ENCODE peak calls at places on chromosomes 12 and 14, in four cellular contexts. J, R, A and I are unnamed samples.

GRCh38 chr12:104700324-104700723 is 243.6 kb downstream of the CHST11 start:
- DNase-seq in J (no peak), R (no peak), A (no peak), I (no peak)

GRCh38 chr14:53249059-53249458 is 95.9 kb upstream of the DDHD1 start:
- DNase-seq in J (peak; percentile 13), R (no peak), A (no peak), I (no peak)

GRCh38 chr14:103704708-103705107 is 10.5 kb downstream of the XRCC3 start:
- DNase-seq in J (no peak), R (no peak), A (no peak), I (no peak)

GRCh38 chr12:109944975-109945374 is 44.9 kb downstream of the TCHP start:
- DNase-seq in J (peak; percentile 82), R (peak; percentile 94), A (peak; percentile 72), I (peak; percentile 95)

GRCh38 chr12:51593539-51593938 is 2.5 kb downstream of the SCN8A start:
- DNase-seq in J (peak; percentile 79), R (peak; percentile 32), A (no peak), I (no peak)

GRCh38 chr12:116492703-116493324 is 66.4 kb upstream of the MAP1LC3B2 start:
- DNase-seq in J (peak; percentile 81), R (peak; percentile 88), A (no peak), I (no peak)

GRCh38 chr12:57904848-57905811 is 36.2 kb upstream of the ATP23 start:
- DNase-seq in J (peak; percentile 88), R (peak; percentile 94), A (peak; percentile 95), I (peak; percentile 93)

GRCh38 chr12:95545731-95546490 is 5.4 kb downstream of the USP44 start:
- DNase-seq in J (no peak), R (no peak), A (no peak), I (no peak)

GRCh38 chr14:104546591-104547309 is 32.8 kb upstream of the C14orf180 start:
- DNase-seq in J (no peak), R (no peak), A (peak; percentile 43), I (no peak)

GRCh38 chr12:74328623-74329022 is 209.0 kb upstream of the ATXN7L3B start:
- DNase-seq in J (no peak), R (peak; percentile 59), A (no peak), I (no peak)

GRCh38 chr14:54610051-54610977 is 43.4 kb downstream of the SAMD4A start:
- DNase-seq in J (peak; percentile 75), R (no peak), A (no peak), I (no peak)

GRCh38 chr14:30443368-30444007 is 115.5 kb upstream of the G2E3 start:
- DNase-seq in J (peak; percentile 46), R (peak; percentile 58), A (no peak), I (no peak)

GRCh38 chr14:77067632-77068514 is 30.2 kb upstream of the CIPC start:
- DNase-seq in J (peak; percentile 57), R (peak; percentile 82), A (peak; percentile 85), I (peak; percentile 85)

GRCh38 chr12:109701064-109701463 is 12.6 kb upstream of the FAM222A start:
- DNase-seq in J (no peak), R (no peak), A (no peak), I (no peak)

GRCh38 chr12:96198970-96199369 is 4.8 kb downstream of the ELK3 start:
- DNase-seq in J (peak; percentile 96), R (no peak), A (no peak), I (no peak)

GRCh38 chr14:106185837-106186233 is 659.5 kb downstream of the TMEM121 start:
- DNase-seq in J (no peak), R (no peak), A (no peak), I (no peak)

GRCh38 chr12:103538397-103538796 is 42.6 kb upstream of the C12orf42 start:
- DNase-seq in J (no peak), R (no peak), A (no peak), I (no peak)

GRCh38 chr14:73759183-73759713 is 45.1 kb upstream of the PNMA1 start:
- DNase-seq in J (peak; percentile 50), R (no peak), A (no peak), I (no peak)

GRCh38 chr12:13799574-13799973 is 181.8 kb downstream of the GRIN2B start:
- DNase-seq in J (no peak), R (no peak), A (peak; percentile 53), I (peak; percentile 47)

GRCh38 chr12:67885370-67886169 is 103.7 kb upstream of the IFNG-AS1 start:
- DNase-seq in J (no peak), R (peak; percentile 33), A (no peak), I (no peak)

GRCh38 chr14:75018684-75019083 is 16.0 kb downstream of the EIF2B2 start:
- DNase-seq in J (no peak), R (no peak), A (no peak), I (no peak)

GRCh38 chr12:12333407-12333831 is 16.6 kb downstream of the MANSC1 start:
- DNase-seq in J (peak; percentile 92), R (no peak), A (no peak), I (no peak)

GRCh38 chr14:53534841-53535240 is 381.7 kb upstream of the DDHD1 start:
- DNase-seq in J (peak; percentile 27), R (no peak), A (no peak), I (no peak)

GRCh38 chr12:116736962-116737773 is 701 bp downstream of the SPRING1 start:
- DNase-seq in J (no peak), R (peak; percentile 40), A (no peak), I (no peak)

GRCh38 chr14:92930737-92931602 is 8.0 kb downstream of the CHGA start:
- DNase-seq in J (no peak), R (no peak), A (no peak), I (no peak)

GRCh38 chr12:53844989-53845836 is 93.4 kb upstream of the HOXC13 start:
- DNase-seq in J (peak; percentile 3), R (peak; percentile 91), A (no peak), I (peak; percentile 45)

GRCh38 chr14:105045710-105046326 is 19.4 kb downstream of the GPR132 start:
- DNase-seq in J (peak; percentile 74), R (peak; percentile 81), A (peak; percentile 98), I (peak; percentile 89)

GRCh38 chr12:47277972-47278448 is 198.3 kb upstream of the AMIGO2 start:
- DNase-seq in J (peak; percentile 96), R (peak; percentile 69), A (no peak), I (no peak)

GRCh38 chr14:83535396-83535906 is 1994.5 kb upstream of the FLRT2 start:
- DNase-seq in J (no peak), R (no peak), A (no peak), I (no peak)

GRCh38 chr12:19203013-19203412 is 73.5 kb downstream of the PLEKHA5 start:
- DNase-seq in J (no peak), R (no peak), A (no peak), I (no peak)

GRCh38 chr14:20059745-20060144 is at the start of gene OR4L1:
- DNase-seq in J (no peak), R (no peak), A (no peak), I (no peak)

GRCh38 chr14:50874842-50875241 is 3.0 kb downstream of the ABHD12B start:
- DNase-seq in J (no peak), R (no peak), A (no peak), I (no peak)
- H3K4me2 ChIP-seq in J (no peak overlapping the region), R (no peak overlapping the region), A (no peak overlapping the region), I (no peak overlapping the region)

GRCh38 chr12:69701821-69702220 is 2.7 kb upstream of the BEST3 start:
- DNase-seq in J (no peak), R (no peak), A (no peak), I (no peak)
- H4K5ac ChIP-seq in J (no peak overlapping the region), R (no peak overlapping the region), A (no peak overlapping the region), I (no peak overlapping the region)

DNA sequence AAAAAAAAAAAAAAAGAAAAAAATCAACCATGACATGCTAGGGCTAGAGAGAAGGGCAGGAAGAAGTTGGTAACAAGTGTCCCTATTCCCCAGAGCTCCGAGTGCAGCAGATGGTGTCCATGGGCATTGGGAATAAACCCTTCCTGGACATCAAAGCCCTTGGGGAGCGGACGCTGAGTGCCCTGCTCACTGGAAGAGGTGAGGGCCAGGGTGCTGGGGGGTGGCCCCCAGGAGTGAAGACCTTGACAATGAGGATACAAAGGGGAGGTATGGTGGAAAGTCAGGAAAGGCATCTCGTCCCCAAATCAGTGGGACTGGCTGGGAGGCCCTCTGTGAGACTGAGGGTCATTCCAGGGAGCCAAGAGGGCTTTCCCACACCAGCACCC is 11.6 kb downstream of the ZNF219 start:
- DNase-seq in J (no peak), R (no peak), A (no peak), I (no peak)
- H3K4me2 ChIP-seq in J (no peak overlapping the region), R (no peak overlapping the region), A (no peak overlapping the region), I (no peak overlapping the region)

DNA sequence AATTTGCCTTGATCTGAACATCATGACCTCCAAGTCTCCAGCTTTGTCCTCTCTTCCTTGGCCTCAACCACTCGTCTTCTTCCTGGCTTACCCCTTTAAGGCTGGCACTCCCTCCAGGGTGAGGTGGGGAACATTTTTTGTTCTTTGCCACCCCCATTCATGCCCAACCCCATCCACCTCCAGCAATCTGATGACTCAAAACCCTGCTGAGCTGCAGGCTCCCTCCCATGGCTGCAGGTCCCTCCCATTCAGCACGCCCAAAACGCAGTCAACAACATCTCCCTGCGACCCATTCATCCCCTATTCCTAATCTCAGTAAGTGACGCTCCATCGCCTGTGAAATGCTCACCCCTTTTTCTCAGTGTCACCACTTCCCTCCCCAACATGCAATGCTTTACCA is 138.8 kb upstream of the PRMT8 start:
- DNase-seq in J (no peak), R (no peak), A (no peak), I (no peak)
- H4K5ac ChIP-seq in J (no peak overlapping the region), R (no peak overlapping the region), A (no peak overlapping the region), I (no peak overlapping the region)

GRCh38 chr12:130714091-130714590 is 2.0 kb downstream of the RIMBP2 start:
- DNase-seq in J (no peak), R (peak; percentile 56), A (no peak), I (peak; percentile 49)
- H3K4me2 ChIP-seq in J (no peak overlapping the region), R (peak overlapping the region; percentile 77), A (peak overlapping the region; percentile 94), I (peak overlapping the region; percentile 93)

GRCh38 chr12:2385529-2385928 is 332.7 kb downstream of the CACNA1C start:
- DNase-seq in J (no peak), R (no peak), A (no peak), I (no peak)

GRCh38 chr12:2383276-2384028 is 330.7 kb downstream of the CACNA1C start:
- DNase-seq in J (no peak), R (peak; percentile 85), A (no peak), I (no peak)

GRCh38 chr12:2384533-2385328 is 331.9 kb downstream of the CACNA1C start:
- DNase-seq in J (peak; percentile 87), R (peak; percentile 42), A (no peak), I (no peak)

GRCh38 chr12:2384029-2384386 is 331.2 kb downstream of the CACNA1C start:
- DNase-seq in J (peak; percentile 47), R (no peak), A (no peak), I (no peak)

GRCh38 chr12:2382391-2383155 is 329.8 kb downstream of the CACNA1C start:
- DNase-seq in J (peak; percentile 51), R (no peak), A (no peak), I (no peak)
- H4K5ac ChIP-seq in J (no peak overlapping the region), R (no peak overlapping the region), A (no peak overlapping the region), I (no peak overlapping the region)